ENCODE peak calls at places on chromosomes 11 and 22, in seven cellular contexts. D is lower lobe of right lung; C is body of pancreas; J is left ventricle myocardium inferior; W is SJSA1; O is cardiac muscle cell; H is CD8-positive, alpha-beta memory T cell. N is an unnamed sample. For H3K9me3, the result is how much of the 10 kb centered on the place peaks cover.

GRCh38 chr11:20715464-20715863 is 46.1 kb downstream of the NELL1 start:
- DNase-seq in C (no peak), J (no peak), W (no peak), O (no peak), H (no peak), D (no peak), N (peak)

GRCh38 chr11:130001491-130002351 is 914 bp downstream of the PRDM10 start:
- DNase-seq in J (peak), C (no peak), W (peak), H (peak), O (peak), D (peak), N (peak)

GRCh38 chr11:41119484-41119883 is 340.0 kb downstream of the LRRC4C start:
- DNase-seq in J (no peak), H (no peak), W (no peak), D (no peak), C (no peak), O (no peak), N (no peak)

GRCh38 chr11:132054822-132055221 is 684.4 kb downstream of the NTM start:
- DNase-seq in D (no peak), W (peak), C (no peak), O (peak), H (no peak), J (no peak), N (no peak)

GRCh38 chr11:104146421-104146820 is 17.5 kb downstream of the PDGFD start:
- DNase-seq in H (no peak), C (no peak), D (no peak), W (no peak), O (no peak), J (no peak), N (no peak)

GRCh38 chr11:94271885-94272372 is 32.5 kb upstream of the IZUMO1R start:
- DNase-seq in J (no peak), H (no peak), W (no peak), C (no peak), O (no peak), D (no peak), N (no peak)

GRCh38 chr11:126408496-126408895 is 53.0 kb downstream of the ST3GAL4 start:
- DNase-seq in D (no peak), W (no peak), C (no peak), J (no peak), H (no peak), O (no peak), N (no peak)

GRCh38 chr11:45089845-45090499 is 56.5 kb upstream of the PRDM11 start:
- DNase-seq in W (no peak), D (no peak), H (no peak), C (no peak), O (peak), J (no peak), N (no peak)

GRCh38 chr22:25749420-25750169 is 7.6 kb downstream of the MYO18B start:
- DNase-seq in C (no peak), D (no peak), W (no peak), H (no peak), J (no peak), O (no peak), N (no peak)

GRCh38 chr11:66639066-66639813 is 737 bp downstream of the RBM4 start:
- DNase-seq in C (no peak), W (no peak), H (peak), O (peak), D (no peak), J (no peak), N (no peak)

GRCh38 chr11:84947970-84948600 is 679.1 kb downstream of the DLG2 start:
- DNase-seq in W (no peak), O (no peak), H (no peak), J (no peak), D (no peak), C (no peak), N (no peak)

GRCh38 chr22:27796829-27797792 is 4.4 kb downstream of the MN1 start:
- DNase-seq in J (no peak), W (no peak), H (no peak), O (no peak), C (no peak), D (no peak), N (no peak)

GRCh38 chr11:128451651-128452470 is 135.5 kb downstream of the ETS1 start:
- DNase-seq in C (peak), J (peak), H (no peak), W (peak), O (peak), D (peak), N (no peak)

GRCh38 chr11:58958500-58958899 is 19.2 kb downstream of the GLYATL1 start:
- DNase-seq in D (no peak), O (peak), W (no peak), H (no peak), J (no peak), C (peak), N (peak)

GRCh38 chr11:47443028-47443700 is 5.8 kb downstream of the RAPSN start:
- DNase-seq in O (no peak), H (no peak), C (no peak), J (no peak), W (no peak), D (no peak), N (no peak)

GRCh38 chr11:20712912-20713311 is 43.5 kb downstream of the NELL1 start:
- DNase-seq in D (no peak), C (no peak), W (no peak), H (no peak), O (no peak), J (no peak), N (peak)

GRCh38 chr11:9077164-9077563 is 14.2 kb downstream of the SCUBE2 start:
- DNase-seq in O (no peak), C (no peak), J (no peak), D (no peak), W (no peak), H (no peak), N (no peak)

GRCh38 chr11:10285148-10285802 is 8.7 kb downstream of the SBF2 start:
- DNase-seq in W (no peak), O (no peak), H (no peak), J (no peak), C (no peak), D (no peak), N (no peak)

GRCh38 chr22:29633514-29634312 is 30.3 kb downstream of the NF2 start:
- DNase-seq in H (no peak), J (no peak), D (no peak), C (no peak), O (peak), W (peak), N (no peak)

GRCh38 chr22:37244922-37245722 is 1.1 kb upstream of the RAC2 start:
- DNase-seq in W (no peak), D (peak), C (no peak), J (no peak), O (no peak), H (no peak), N (no peak)

GRCh38 chr11:65504671-65505433 is 6.0 kb downstream of the MALAT1 start:
- DNase-seq in H (no peak), D (no peak), C (no peak), O (peak), J (no peak), W (peak), N (no peak)

GRCh38 chr22:40560551-40560950 is 76.0 kb downstream of the MRTFA start:
- DNase-seq in C (no peak), H (no peak), D (no peak), O (peak), J (no peak), W (no peak), N (no peak)

GRCh38 chr22:49660794-49661781 is 166.6 kb downstream of the BRD1 start:
- DNase-seq in O (no peak), H (no peak), D (peak), C (peak), W (no peak), J (no peak), N (peak)

GRCh38 chr11:62575837-62576236 is 2.1 kb upstream of the EEF1G start:
- DNase-seq in O (no peak), W (no peak), J (no peak), H (no peak), C (no peak), D (no peak), N (no peak)

GRCh38 chr11:73298233-73298632 is 9.8 kb upstream of the ARHGEF17 start:
- DNase-seq in J (no peak), W (no peak), O (no peak), D (no peak), H (no peak), C (no peak), N (no peak)

GRCh38 chr11:43687120-43687791 is 6.7 kb downstream of the HSD17B12 start:
- DNase-seq in D (peak), O (peak), H (no peak), W (no peak), J (peak), C (no peak), N (no peak)

GRCh38 chr11:1044160-1044559 is 7.6 kb upstream of the MUC6 start:
- DNase-seq in H (no peak), J (no peak), O (no peak), C (no peak), W (no peak), D (no peak), N (no peak)
- H3K4me3 ChIP-seq in H (no peak), J (no peak), O (no peak), C (no peak), W (no peak), D (no peak), N (no peak)

GRCh38 chr22:47324435-47324990 is 562.1 kb downstream of the TBC1D22A start:
- DNase-seq in W (no peak), J (no peak), D (no peak), H (no peak), C (no peak), O (no peak), N (no peak)

GRCh38 chr22:47328550-47329243 is 566.2 kb downstream of the TBC1D22A start:
- DNase-seq in D (no peak), C (no peak), W (peak), O (peak), J (no peak), H (no peak), N (no peak)

GRCh38 chr22:47325249-47325648 is 562.8 kb downstream of the TBC1D22A start:
- DNase-seq in H (no peak), J (no peak), W (no peak), D (no peak), C (no peak), O (no peak), N (no peak)

GRCh38 chr22:47329727-47330653 is 567.5 kb downstream of the TBC1D22A start:
- DNase-seq in W (no peak), O (no peak), J (no peak), C (no peak), H (no peak), D (no peak), N (no peak)

DNA sequence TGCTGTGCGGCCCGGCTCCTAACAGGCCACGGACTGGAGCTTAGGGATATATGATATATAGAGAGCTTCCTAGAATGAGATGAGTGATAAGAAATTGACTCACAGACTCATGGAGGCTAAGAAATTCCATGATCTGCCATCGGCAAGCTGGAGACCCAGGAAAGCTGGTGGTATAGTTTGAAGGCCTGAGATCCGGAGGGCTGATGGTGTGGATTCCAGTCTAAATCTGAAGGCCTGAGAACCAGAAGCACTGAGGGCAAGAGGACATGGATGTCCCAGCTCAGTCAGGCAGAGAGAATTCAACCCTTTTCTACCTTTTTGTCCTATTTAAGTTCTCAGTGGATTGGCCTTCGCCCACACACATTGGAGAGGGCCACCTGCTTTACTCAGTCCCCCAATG is 564.8 kb downstream of the TBC1D22A start:
- DNase-seq in H (no peak), J (no peak), O (no peak), D (no peak), W (no peak), C (no peak), N (no peak)
- H3K9me3 ChIP-seq in H (under half), J (under half), O (under half), D (under half), W (under half), C (under half), N (under half)

GRCh38 chr22:44363980-44364749 is 51.4 kb upstream of the SHISAL1 start:
- DNase-seq in D (peak), W (no peak), O (no peak), C (no peak), H (no peak), J (peak), N (no peak)
- H3K4me3 ChIP-seq in D (no peak), W (no peak), O (no peak), C (no peak), H (no peak), J (peak), N (no peak)

DNA sequence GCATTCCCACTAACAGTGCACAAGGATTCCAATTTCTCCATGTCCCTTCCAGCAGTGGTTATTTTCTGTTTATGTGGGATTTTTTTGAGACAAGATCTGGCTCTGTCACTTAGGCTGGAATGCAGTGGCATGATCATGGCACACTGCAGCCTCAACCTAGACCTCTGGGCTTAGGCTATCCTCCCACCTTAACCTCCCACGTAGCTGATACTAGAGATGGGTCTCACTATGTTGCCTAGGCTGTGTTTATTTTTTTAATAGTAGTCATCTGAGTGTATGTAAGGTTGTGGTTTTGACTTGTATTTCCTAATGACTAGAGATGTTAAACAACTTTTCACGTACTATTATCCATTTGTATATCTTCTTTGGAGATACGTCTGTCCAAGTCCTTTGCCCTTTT is 74.6 kb downstream of the KCNQ1OT1 start:
- DNase-seq in J (no peak), O (no peak), C (no peak), W (peak), H (no peak), D (no peak), N (no peak)
- H3K9me3 ChIP-seq in J (under half), O (under half), C (under half), W (under half), H (under half), D (under half), N (under half)

DNA sequence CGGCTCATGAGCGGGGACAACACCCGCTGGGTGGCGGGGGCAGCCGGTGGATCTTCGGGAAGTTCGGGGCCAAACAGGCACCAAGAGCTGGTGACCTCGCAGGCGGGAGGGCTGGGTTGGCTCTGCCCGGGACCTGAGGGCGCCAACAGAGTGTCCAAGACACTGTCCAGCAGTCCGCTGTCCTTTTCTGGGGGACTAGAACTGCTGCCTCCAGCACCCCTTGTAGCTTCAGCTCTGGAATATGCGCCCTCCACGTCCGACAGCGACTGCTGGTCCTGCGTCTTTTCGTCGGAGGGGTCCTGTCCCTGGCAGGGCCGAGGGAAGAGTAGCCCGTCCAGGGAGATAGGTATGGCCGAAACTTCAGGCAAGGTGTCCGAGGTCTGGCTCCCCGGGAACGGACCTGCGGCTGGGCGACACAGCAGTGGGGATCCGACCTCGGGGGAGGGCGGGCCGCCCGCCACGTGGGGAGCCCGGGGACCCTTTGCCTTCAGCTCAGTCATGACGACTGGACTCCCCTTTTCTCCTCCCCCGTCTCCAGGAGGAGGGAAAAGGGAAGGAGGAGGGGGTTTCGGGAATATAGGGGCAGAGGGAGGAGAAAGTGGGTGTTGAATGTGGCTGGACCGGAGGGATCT is 926 bp downstream of the PGR start:
- DNase-seq in C (no peak), D (peak), J (no peak), H (no peak), W (no peak), O (no peak), N (no peak)
- H3K4me3 ChIP-seq in C (no peak), D (peak), J (peak), H (no peak), W (no peak), O (peak), N (no peak)

GRCh38 chr11:114612686-114613085 is 17.1 kb upstream of the NXPE4 start:
- DNase-seq in D (no peak), W (no peak), H (no peak), C (no peak), O (no peak), J (no peak), N (no peak)

GRCh38 chr11:114607753-114608459 is 12.3 kb upstream of the NXPE4 start:
- DNase-seq in O (no peak), D (no peak), W (no peak), J (no peak), H (no peak), C (no peak), N (no peak)

GRCh38 chr11:114609429-114609828 is 13.8 kb upstream of the NXPE4 start:
- DNase-seq in W (no peak), D (no peak), H (no peak), O (no peak), J (no peak), C (no peak), N (no peak)

GRCh38 chr11:114610984-114611944 is 15.7 kb upstream of the NXPE4 start:
- DNase-seq in H (no peak), O (peak), W (no peak), J (no peak), C (no peak), D (no peak), N (no peak)

GRCh38 chr11:114610550-114610949 is 15.0 kb upstream of the NXPE4 start:
- DNase-seq in C (no peak), J (no peak), H (no peak), W (no peak), O (no peak), D (no peak), N (no peak)
- H3K9me3 ChIP-seq in C (under half), J (under half), H (under half), W (under half), O (under half), D (under half), N (under half)

DNA sequence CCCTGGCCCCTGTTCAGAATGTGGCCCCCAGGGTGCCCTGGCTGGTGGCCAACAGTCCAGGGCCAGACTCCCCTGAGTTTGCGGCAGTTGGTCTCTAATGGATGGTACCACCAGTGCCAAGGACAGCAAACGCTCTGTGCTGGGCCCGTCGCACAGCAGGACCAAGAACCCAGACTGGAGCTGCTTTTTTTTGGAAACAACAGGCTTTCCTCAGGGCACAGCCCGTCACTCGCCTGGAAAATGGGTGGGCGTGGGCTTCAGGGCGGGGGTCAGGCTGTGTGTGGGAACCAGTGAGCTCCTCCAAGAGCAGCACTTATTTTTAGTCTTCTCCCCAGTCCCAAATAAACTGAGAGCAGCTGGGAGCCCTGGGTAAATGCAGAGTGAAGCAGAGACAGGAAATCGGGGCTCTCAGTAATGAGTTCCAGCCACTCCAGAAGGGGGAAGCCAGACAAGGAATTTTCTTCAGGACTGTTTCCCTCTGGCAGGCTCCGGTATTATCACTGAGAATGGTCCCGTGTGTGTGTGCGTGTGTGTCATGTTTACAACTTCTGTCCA is 62.9 kb downstream of the PPFIBP2 start:
- DNase-seq in D (no peak), W (peak), O (peak), C (no peak), J (peak), H (no peak), N (no peak)
- H3K4me3 ChIP-seq in D (peak), W (peak), O (no peak), C (no peak), J (peak), H (no peak), N (no peak)

GRCh38 chr22:47190957-47191323 is 428.5 kb downstream of the TBC1D22A start:
- DNase-seq in H (no peak), W (no peak), D (peak), C (no peak), O (no peak), J (no peak), N (no peak)

GRCh38 chr22:47192106-47192650 is 429.7 kb downstream of the TBC1D22A start:
- DNase-seq in C (peak), W (no peak), J (no peak), H (no peak), O (no peak), D (peak), N (no peak)

GRCh38 chr22:47191630-47192105 is 429.2 kb downstream of the TBC1D22A start:
- DNase-seq in D (no peak), O (no peak), J (no peak), W (no peak), C (no peak), H (no peak), N (no peak)

GRCh38 chr22:47189056-47189916 is 426.8 kb downstream of the TBC1D22A start:
- DNase-seq in W (no peak), H (no peak), C (no peak), J (no peak), O (no peak), D (peak), N (no peak)

DNA sequence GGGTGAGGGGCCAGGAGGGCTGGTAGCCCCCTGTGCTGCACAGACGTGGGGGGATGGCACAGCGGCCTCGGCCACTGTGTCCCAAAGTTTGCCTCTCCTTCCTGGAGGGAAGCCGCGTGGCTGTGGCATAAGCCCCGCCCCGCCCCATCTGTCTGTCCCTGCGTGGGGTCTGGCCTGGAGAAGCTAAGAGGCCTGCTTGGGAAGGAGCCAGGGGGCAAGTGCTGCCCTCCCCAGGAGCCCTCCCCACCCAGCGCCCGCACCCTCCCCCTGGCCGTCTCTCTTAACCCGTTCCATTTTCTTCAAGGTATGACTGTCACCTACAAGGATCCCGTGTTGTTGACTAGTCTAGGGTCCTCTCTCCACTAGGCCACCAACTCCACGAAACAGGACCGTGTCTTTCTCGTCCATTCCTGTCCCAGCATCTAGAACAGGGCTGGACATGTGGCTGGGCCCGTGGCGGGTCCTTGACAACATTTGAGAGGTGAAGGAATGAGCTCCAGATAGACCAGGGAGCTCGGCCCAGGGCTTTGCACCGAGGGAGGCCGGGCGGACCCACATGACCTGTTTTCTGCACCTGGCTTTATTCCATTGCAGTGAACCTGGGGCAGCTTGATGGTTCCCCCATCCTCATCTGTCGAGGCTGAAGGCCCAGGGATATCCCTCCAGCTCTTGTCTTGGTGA is 428.0 kb downstream of the TBC1D22A start:
- DNase-seq in D (peak), W (no peak), C (peak), O (no peak), J (no peak), H (no peak), N (no peak)
- H3K9me3 ChIP-seq in D (under half), W (under half), C (under half), O (under half), J (under half), H (under half), N (under half)